ENCODE peak calls at places on chromosomes 3 and 15, in eight cellular contexts. W is CD8-positive, alpha-beta T cell; E is CD4-positive, CD25-positive, alpha-beta regulatory T cell; R is heart left ventricle; V is HCT116; Z is aorta; P is left ventricle myocardium inferior; M is SJSA1. X is an unnamed sample.
A peak's percentile ranks its signal among the peaks of the same experiment; 100 is the strongest.

GRCh38 chr3:32996755-32997091 is 45.3 kb downstream of the CCR4 start:
- DNase-seq in V (no peak), W (no peak), Z (no peak), R (no peak), E (no peak), P (no peak), M (no peak), X (no peak)

GRCh38 chr3:143095813-143096212 is 23.8 kb upstream of the CHST2 start:
- DNase-seq in V (no peak), R (no peak), M (no peak), W (no peak), E (no peak), P (no peak), Z (no peak), X (no peak)

GRCh38 chr15:45157974-45158373 is 28.2 kb downstream of the DUOX1 start:
- DNase-seq in W (no peak), R (no peak), E (no peak), M (peak; percentile 73), V (no peak), P (no peak), Z (no peak), X (no peak)

GRCh38 chr3:172355836-172356235 is 92.4 kb downstream of the GHSR start:
- DNase-seq in Z (no peak), P (no peak), M (peak; percentile 87), W (no peak), R (no peak), E (no peak), V (peak; percentile 27), X (peak; percentile 24)

GRCh38 chr3:64358853-64359252 is 133.6 kb upstream of the PRICKLE2 start:
- DNase-seq in Z (no peak), R (no peak), V (no peak), E (no peak), P (no peak), W (no peak), M (peak; percentile 32), X (no peak)

GRCh38 chr3:9147215-9147895 is 102.1 kb downstream of the SRGAP3 start:
- DNase-seq in M (no peak), E (no peak), Z (no peak), W (no peak), P (no peak), V (no peak), R (no peak), X (no peak)

GRCh38 chr3:101902041-101902440 is 52.7 kb downstream of the NFKBIZ start:
- DNase-seq in R (no peak), E (no peak), M (peak; percentile 70), P (no peak), W (no peak), Z (no peak), V (peak; percentile 37), X (no peak)

GRCh38 chr3:45773714-45774449 is 22.5 kb downstream of the SLC6A20 start:
- DNase-seq in P (no peak), V (no peak), Z (no peak), M (no peak), W (no peak), E (no peak), R (no peak), X (peak; percentile 63)

GRCh38 chr15:52255935-52256334 is 39.7 kb downstream of the MYO5C start:
- DNase-seq in P (no peak), E (no peak), V (no peak), R (no peak), Z (no peak), W (no peak), M (no peak), X (no peak)

GRCh38 chr15:51558421-51558820 is 64.2 kb downstream of the DMXL2 start:
- DNase-seq in E (no peak), W (no peak), Z (no peak), M (no peak), R (no peak), V (no peak), P (no peak), X (no peak)

GRCh38 chr3:159787191-159787590 is 201.4 kb upstream of the IL12A start:
- DNase-seq in V (peak; percentile 82), W (no peak), Z (no peak), P (no peak), R (no peak), E (no peak), M (peak; percentile 68), X (peak; percentile 64)

GRCh38 chr3:159788291-159788690 is 200.3 kb upstream of the IL12A start:
- DNase-seq in M (peak; percentile 60), E (no peak), V (no peak), R (no peak), Z (no peak), P (no peak), W (no peak), X (no peak)

GRCh38 chr3:159785276-159785675 is 203.4 kb upstream of the IL12A start:
- DNase-seq in V (no peak), M (no peak), P (no peak), W (no peak), E (no peak), Z (no peak), R (no peak), X (no peak)

GRCh38 chr3:159787794-159788205 is 200.8 kb upstream of the IL12A start:
- DNase-seq in P (no peak), W (no peak), R (no peak), Z (no peak), M (peak; percentile 38), E (no peak), V (no peak), X (peak; percentile 66)

DNA sequence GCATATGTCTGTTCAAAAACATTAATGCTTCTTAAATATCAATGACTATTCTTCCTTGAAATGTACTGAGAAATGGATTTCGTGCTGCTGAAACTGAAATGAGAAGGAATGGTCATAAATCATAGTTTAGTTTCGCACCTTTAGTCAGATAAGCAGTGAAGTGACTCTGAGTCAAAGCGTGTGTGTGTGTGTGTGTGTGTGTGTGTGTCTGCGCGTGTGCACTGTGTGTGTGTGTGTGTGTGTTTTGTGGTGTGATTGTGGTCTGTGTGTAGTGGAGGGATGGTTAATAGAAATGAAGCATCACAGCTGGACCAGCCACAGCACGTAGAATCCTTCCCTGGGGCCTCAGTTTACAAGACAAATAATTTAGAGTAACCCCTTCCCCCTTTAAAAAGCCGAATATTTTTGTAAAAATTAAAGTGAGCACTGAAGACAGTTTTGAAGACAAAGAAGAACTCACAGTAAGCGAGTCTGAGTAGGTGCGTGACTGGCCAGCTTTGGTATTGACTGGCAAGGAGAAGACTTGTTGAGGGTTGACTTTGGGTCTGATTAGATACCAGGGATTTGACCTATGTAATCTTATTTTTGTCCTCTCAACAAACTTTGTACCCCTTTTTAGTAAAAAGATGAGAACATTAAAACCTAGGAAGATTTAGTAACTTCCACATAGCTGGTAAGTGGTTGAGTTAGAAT is 202.0 kb upstream of the IL12A start:
- DNase-seq in P (no peak), W (no peak), M (no peak), E (no peak), R (no peak), V (no peak), Z (no peak), X (no peak)
- H3K4me3 ChIP-seq in P (no peak overlapping the region), W (no peak overlapping the region), M (no peak overlapping the region), E (no peak overlapping the region), R (no peak overlapping the region), V (no peak overlapping the region), Z (no peak overlapping the region), X (no peak overlapping the region)

DNA sequence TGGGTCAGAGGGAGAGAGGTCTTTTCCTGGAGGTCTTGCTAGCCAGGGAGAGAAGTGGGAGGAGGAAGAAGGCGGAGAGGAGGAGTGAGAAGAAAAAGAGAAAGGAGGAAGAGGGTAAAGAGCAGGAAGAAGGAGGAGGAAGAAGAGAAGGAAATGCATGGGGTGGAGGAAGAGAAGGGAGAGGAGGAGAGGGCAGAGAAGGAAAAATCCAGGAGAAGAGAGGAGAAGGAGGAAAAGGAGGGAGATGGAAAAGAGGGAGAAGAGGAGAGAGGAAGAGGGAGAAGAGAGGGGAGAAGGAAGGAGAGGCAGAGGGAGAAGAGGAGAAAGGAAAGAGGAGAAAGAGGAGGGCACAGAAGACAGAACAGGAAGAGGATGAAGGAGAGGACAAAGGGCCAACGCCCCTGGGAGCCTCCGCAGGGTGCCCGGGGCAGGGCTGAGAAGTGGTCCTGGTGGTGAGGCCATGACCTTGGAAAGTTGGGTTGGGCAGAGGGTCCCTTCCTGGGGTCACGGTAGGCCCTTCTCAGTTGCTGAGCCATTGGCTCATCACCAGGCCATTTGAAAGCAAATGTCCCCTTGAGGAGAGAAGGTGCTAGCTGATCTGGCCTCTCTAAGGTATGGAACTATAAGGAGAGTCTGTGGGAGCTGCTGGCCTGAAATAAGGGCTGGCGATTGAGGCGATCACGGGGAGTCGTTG is 1.2 kb upstream of the SEMA3F start:
- DNase-seq in Z (no peak), E (no peak), M (no peak), R (no peak), W (no peak), V (no peak), P (no peak), X (no peak)
- H3K4me3 ChIP-seq in Z (no peak overlapping the region), E (no peak overlapping the region), M (no peak overlapping the region), R (no peak overlapping the region), W (peak overlapping the region; percentile 39), V (no peak overlapping the region), P (peak overlapping the region; percentile 74), X (peak overlapping the region; percentile 62)

GRCh38 chr3:114762144-114762543 is 384.9 kb downstream of the ZBTB20 start:
- DNase-seq in M (no peak), R (no peak), Z (no peak), P (no peak), W (no peak), V (no peak), E (no peak), X (no peak)

GRCh38 chr3:114758828-114759709 is 388.0 kb downstream of the ZBTB20 start:
- DNase-seq in Z (no peak), P (no peak), E (no peak), M (peak; percentile 39), V (no peak), W (no peak), R (no peak), X (no peak)

GRCh38 chr3:114760679-114761078 is 386.4 kb downstream of the ZBTB20 start:
- DNase-seq in M (no peak), E (no peak), P (no peak), W (no peak), V (no peak), Z (no peak), R (no peak), X (no peak)

DNA sequence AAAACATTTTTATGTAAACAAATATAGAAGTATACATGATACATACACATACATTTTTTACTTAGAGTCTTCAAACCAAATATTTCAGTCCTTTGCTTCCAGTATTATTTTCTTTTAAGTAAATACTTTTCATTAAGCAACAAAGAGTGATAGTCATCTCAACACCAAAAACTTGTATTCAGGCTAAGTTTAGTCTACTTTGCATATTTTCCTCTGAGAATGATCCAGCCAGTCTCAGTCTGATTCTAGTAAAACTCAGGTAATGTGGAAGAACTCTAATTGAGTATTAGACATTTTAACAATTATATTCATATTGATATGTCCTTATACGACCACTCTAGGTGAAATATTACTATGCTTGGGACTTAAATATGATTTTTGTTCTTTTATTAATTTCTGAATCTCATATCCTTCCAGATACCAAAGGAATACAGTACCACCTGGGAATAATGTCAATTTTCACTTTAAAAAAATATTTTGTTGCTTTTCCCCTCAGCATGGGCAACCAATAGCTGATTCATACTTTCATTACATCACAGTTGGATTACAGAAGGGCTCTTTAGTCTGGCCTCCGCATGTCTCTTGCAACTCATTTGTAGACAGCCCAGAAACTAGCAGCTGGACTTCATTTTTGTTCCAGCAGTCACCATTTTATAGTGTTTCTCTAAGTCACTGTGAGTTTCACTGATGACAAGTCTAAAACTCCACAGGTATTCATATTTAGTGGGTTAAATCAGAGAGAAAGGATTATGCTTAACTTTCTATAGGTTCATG is 390.4 kb downstream of the ZBTB20 start:
- DNase-seq in P (no peak), Z (no peak), R (peak; percentile 27), M (no peak), V (peak; percentile 61), E (no peak), W (no peak), X (no peak)
- H3K4me3 ChIP-seq in P (peak overlapping the region; percentile 51), Z (no peak overlapping the region), R (peak overlapping the region; percentile 55), M (no peak overlapping the region), V (peak overlapping the region; percentile 25), E (no peak overlapping the region), W (no peak overlapping the region), X (no peak overlapping the region)

GRCh38 chr15:92082217-92082843 is 228.8 kb downstream of the SLCO3A1 start:
- DNase-seq in E (no peak), W (peak; percentile 35), Z (peak; percentile 82), R (peak; percentile 58), V (peak; percentile 55), M (peak; percentile 47), P (peak; percentile 67), X (peak; percentile 64)
- H3K4me3 ChIP-seq in E (no peak overlapping the region), W (no peak overlapping the region), Z (no peak overlapping the region), R (no peak overlapping the region), V (no peak overlapping the region), M (no peak overlapping the region), P (peak overlapping the region; percentile 20), X (no peak overlapping the region)

X was measured in transverse colon.